ENCODE peak calls at places on chromosome 17, in four cellular contexts. H, P, I and Y are unnamed samples.

GRCh38 chr17:40843242-40843641 is 20.8 kb upstream of the KRT10 start:
- DNase-seq in I (no peak), H (no peak), P (no peak), Y (no peak)

GRCh38 chr17:17344507-17345293 is 41.5 kb downstream of the NT5M start:
- DNase-seq in P (no peak), H (no peak), I (no peak), Y (no peak)

GRCh38 chr17:21678451-21679081 is 13.8 kb upstream of the KCNJ18 start:
- DNase-seq in P (no peak), H (no peak), I (no peak), Y (no peak)

GRCh38 chr17:8651013-8651412 is 20.5 kb upstream of the MYH10 start:
- DNase-seq in I (no peak), P (no peak), H (no peak), Y (no peak)

GRCh38 chr17:43958953-43959352 is 5.2 kb upstream of the PYY start:
- DNase-seq in H (no peak), P (no peak), I (peak; percentile 58), Y (no peak)

GRCh38 chr17:82104797-82105416 is 6.9 kb upstream of the FASN start:
- DNase-seq in H (no peak), P (no peak), I (no peak), Y (no peak)

GRCh38 chr17:44097110-44097810 is 26.2 kb downstream of the HDAC5 start:
- DNase-seq in H (no peak), I (peak; percentile 81), P (no peak), Y (peak; percentile 65)

GRCh38 chr17:38693700-38694329 is 11.3 kb upstream of the MLLT6 start:
- DNase-seq in H (no peak), P (no peak), I (peak; percentile 53), Y (no peak)

GRCh38 chr17:21287703-21288449 is 3.4 kb downstream of the MAP2K3 start:
- DNase-seq in I (peak; percentile 98), P (no peak), H (peak; percentile 96), Y (peak; percentile 98)

GRCh38 chr17:38598995-38599394 is 6.8 kb downstream of the SRCIN1 start:
- DNase-seq in P (no peak), H (no peak), I (no peak), Y (no peak)

GRCh38 chr17:47057831-47058230 is 78.8 kb upstream of the RPRML start:
- DNase-seq in H (no peak), P (no peak), I (no peak), Y (no peak)

GRCh38 chr17:62933986-62934385 is 32.0 kb upstream of the TANC2 start:
- DNase-seq in I (peak; percentile 23), P (no peak), H (no peak), Y (no peak)

GRCh38 chr17:7982171-7982570 is 20.2 kb upstream of the GUCY2D start:
- DNase-seq in P (no peak), H (no peak), I (peak; percentile 92), Y (peak; percentile 43)

GRCh38 chr17:72529386-72529785 is 408.6 kb downstream of the SOX9 start:
- DNase-seq in P (no peak), H (no peak), I (no peak), Y (no peak)

GRCh38 chr17:45160505-45161287 is 979 bp upstream of the HEXIM2 start:
- DNase-seq in P (peak; percentile 95), I (peak; percentile 82), H (no peak), Y (peak; percentile 51)

GRCh38 chr17:63675231-63675606 is 24.7 kb downstream of the LIMD2 start:
- DNase-seq in P (peak; percentile 68), I (no peak), H (no peak), Y (peak; percentile 32)

GRCh38 chr17:75506888-75507287 is 8.4 kb downstream of the CASKIN2 start:
- DNase-seq in H (no peak), I (no peak), P (no peak), Y (no peak)

GRCh38 chr17:73592531-73592961 is 51.7 kb downstream of the SDK2 start:
- DNase-seq in H (no peak), P (no peak), I (no peak), Y (no peak)

GRCh38 chr17:37476431-37477130 is 13.1 kb upstream of the DUSP14 start:
- DNase-seq in P (no peak), H (no peak), I (peak; percentile 70), Y (peak; percentile 97)

GRCh38 chr17:17017343-17018014 is 24.8 kb upstream of the MPRIP start:
- DNase-seq in P (no peak), H (no peak), I (no peak), Y (no peak)

GRCh38 chr17:43908111-43908721 is 880 bp upstream of the MPP2 start:
- DNase-seq in P (peak; percentile 88), H (peak; percentile 62), I (peak; percentile 90), Y (no peak)

GRCh38 chr17:62968445-62968923 is 2.4 kb downstream of the TANC2 start:
- DNase-seq in H (peak; percentile 83), I (peak; percentile 94), P (peak; percentile 93), Y (peak; percentile 84)

GRCh38 chr17:1830288-1830687 is 483 bp downstream of the RPA1 start:
- DNase-seq in I (peak; percentile 35), P (peak; percentile 62), H (no peak), Y (peak; percentile 22)

GRCh38 chr17:8470447-8471047 is 34.9 kb downstream of the NDEL1 start:
- DNase-seq in I (peak; percentile 31), H (no peak), P (no peak), Y (no peak)

GRCh38 chr17:59353106-59353854 is 21.8 kb downstream of the YPEL2 start:
- DNase-seq in I (no peak), H (no peak), P (no peak), Y (no peak)
- H3K9me2 ChIP-seq in I (no peaks in the 10 kb centered on the region), H (no peaks in the 10 kb centered on the region), P (peaks cover 15% of the 10 kb centered on the region), Y (no peaks in the 10 kb centered on the region)

GRCh38 chr17:34306466-34306865 is 12.8 kb upstream of the CCL8 start:
- DNase-seq in P (peak; percentile 80), I (peak; percentile 82), H (no peak), Y (no peak)

GRCh38 chr17:34305061-34305460 is 14.2 kb upstream of the CCL8 start:
- DNase-seq in P (no peak), I (no peak), H (no peak), Y (no peak)

GRCh38 chr17:34308376-34308775 is 10.9 kb upstream of the CCL8 start:
- DNase-seq in P (no peak), H (no peak), I (no peak), Y (no peak)

GRCh38 chr17:34305606-34306005 is 13.6 kb upstream of the CCL8 start:
- DNase-seq in H (no peak), I (no peak), P (no peak), Y (no peak)

GRCh38 chr17:34307110-34307509 is 12.1 kb upstream of the CCL8 start:
- DNase-seq in H (no peak), P (no peak), I (peak; percentile 67), Y (no peak)
- H3K9me2 ChIP-seq in H (no peaks in the 10 kb centered on the region), P (no peaks in the 10 kb centered on the region), I (no peaks in the 10 kb centered on the region), Y (no peaks in the 10 kb centered on the region)

DNA sequence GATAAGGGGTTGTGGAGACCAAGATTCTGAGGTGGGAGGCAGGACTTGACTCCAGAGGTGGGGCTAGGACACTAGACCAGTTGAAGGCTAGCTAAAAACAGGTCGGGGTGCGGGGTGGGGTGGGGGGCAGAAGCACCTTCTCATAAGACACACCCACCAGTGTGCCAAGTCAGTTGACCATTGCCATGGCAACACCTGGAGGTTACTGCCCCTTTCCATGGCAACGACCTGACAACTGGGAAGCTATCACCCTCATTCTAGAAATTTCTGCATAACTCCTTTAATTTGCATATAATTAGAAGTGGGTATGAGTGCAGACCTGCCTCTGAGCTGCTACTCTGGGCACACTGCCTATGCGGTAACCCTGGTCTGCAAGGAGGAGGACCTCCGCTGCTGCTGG is 53.9 kb upstream of the ALOX12 start:
- DNase-seq in I (no peak), H (no peak), P (peak; percentile 16), Y (no peak)
- H3K9me2 ChIP-seq in I (no peaks in the 10 kb centered on the region), H (no peaks in the 10 kb centered on the region), P (peaks cover 8% of the 10 kb centered on the region), Y (no peaks in the 10 kb centered on the region)

GRCh38 chr17:57485916-57486315 is 229.6 kb downstream of the MSI2 start:
- DNase-seq in H (no peak), P (no peak), I (no peak), Y (no peak)

GRCh38 chr17:57484826-57485565 is 228.7 kb downstream of the MSI2 start:
- DNase-seq in I (no peak), H (no peak), P (no peak), Y (no peak)

GRCh38 chr17:57486416-57486815 is 230.1 kb downstream of the MSI2 start:
- DNase-seq in I (no peak), P (no peak), H (no peak), Y (peak; percentile 18)

GRCh38 chr17:57484081-57484666 is 227.9 kb downstream of the MSI2 start:
- DNase-seq in H (no peak), P (no peak), I (peak; percentile 74), Y (no peak)

DNA sequence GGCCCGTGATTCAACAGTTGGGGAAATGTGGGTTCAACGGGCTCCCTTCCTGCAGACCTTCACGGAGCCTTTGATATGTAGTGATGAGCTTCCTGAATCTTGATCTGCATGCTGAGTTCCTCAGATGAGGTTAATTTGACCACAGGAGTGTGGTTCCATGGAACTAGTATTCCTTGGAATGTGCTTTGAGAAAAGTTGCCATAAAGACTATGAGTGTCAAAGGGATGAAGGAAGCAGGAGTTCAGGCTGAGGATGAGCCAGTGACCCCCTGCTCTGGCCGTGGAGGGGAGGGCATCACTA is 229.2 kb downstream of the MSI2 start:
- DNase-seq in H (no peak), I (no peak), P (no peak), Y (peak; percentile 5)
- H3K9me2 ChIP-seq in H (no peaks in the 10 kb centered on the region), I (no peaks in the 10 kb centered on the region), P (no peaks in the 10 kb centered on the region), Y (no peaks in the 10 kb centered on the region)

GRCh38 chr17:67717624-67718324 is at the start of gene NOL11:
- DNase-seq in H (peak; percentile 99), I (peak; percentile 99), P (peak; percentile 99), Y (peak; percentile 98)

GRCh38 chr17:67718325-67718941 is 697 bp downstream of the NOL11 start:
- DNase-seq in I (peak; percentile 73), P (peak; percentile 53), H (no peak), Y (no peak)

GRCh38 chr17:67713169-67713568 is 4.6 kb upstream of the NOL11 start:
- DNase-seq in P (no peak), I (no peak), H (no peak), Y (no peak)

GRCh38 chr17:67716405-67716798 is 1.3 kb upstream of the NOL11 start:
- DNase-seq in I (no peak), H (no peak), P (no peak), Y (no peak)

GRCh38 chr17:67717192-67717623 is 528 bp upstream of the NOL11 start:
- DNase-seq in I (no peak), P (peak; percentile 7), H (peak; percentile 6), Y (no peak)
- H3K9me2 ChIP-seq in I (no peaks in the 10 kb centered on the region), P (no peaks in the 10 kb centered on the region), H (no peaks in the 10 kb centered on the region), Y (no peaks in the 10 kb centered on the region)

GRCh38 chr17:32741381-32741780 is 135.5 kb downstream of the MYO1D start:
- DNase-seq in I (peak; percentile 72), H (no peak), P (no peak), Y (no peak)

GRCh38 chr17:32742686-32743538 is 134.0 kb downstream of the MYO1D start:
- DNase-seq in P (no peak), I (no peak), H (no peak), Y (no peak)

DNA sequence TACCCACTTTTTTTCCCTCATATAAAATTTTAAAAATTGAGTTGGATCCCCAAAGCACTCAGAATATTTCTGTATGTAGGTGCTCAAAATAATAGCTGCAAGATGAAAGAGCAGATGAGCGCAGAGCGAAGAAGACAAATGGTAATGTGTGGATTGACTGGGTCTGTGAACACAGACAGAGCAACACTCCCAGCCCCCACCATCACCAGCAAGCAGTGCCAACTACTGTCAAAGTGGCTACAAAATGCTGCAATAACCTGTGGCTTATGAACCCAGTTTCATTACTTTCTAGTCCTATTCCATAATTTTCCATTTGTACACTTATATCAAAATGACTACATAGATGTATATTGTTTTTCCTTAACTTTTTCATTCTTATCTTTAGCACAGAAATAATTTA is 137.2 kb downstream of the MYO1D start:
- DNase-seq in H (no peak), I (no peak), P (no peak), Y (no peak)
- H3K9me2 ChIP-seq in H (no peaks in the 10 kb centered on the region), I (no peaks in the 10 kb centered on the region), P (no peaks in the 10 kb centered on the region), Y (no peaks in the 10 kb centered on the region)